ENCODE peak calls at places on chromosomes 13 and 19, in ten cellular contexts. C, N, Y, U, L, S, W, I, R and E are unnamed samples.

GRCh38 chr13:113848431-113849260 is 15.2 kb downstream of the GAS6 start:
- DNase-seq in C (no peak), N (peak; percentile 71), Y (no peak), U (no peak), L (no peak), S (peak; percentile 1), W (no peak), I (no peak), R (peak; percentile 29), E (no peak)

GRCh38 chr19:48997972-48998371 is 4.3 kb downstream of the RUVBL2 start:
- DNase-seq in C (no peak), N (peak; percentile 56), Y (no peak), U (peak; percentile 62), L (peak; percentile 47), S (no peak), W (peak; percentile 95), I (peak; percentile 33), R (peak; percentile 93), E (no peak)

GRCh38 chr13:52067237-52067636 is 42.7 kb downstream of the UTP14C start:
- DNase-seq in C (no peak), N (no peak), Y (no peak), U (peak; percentile 6), L (no peak), S (no peak), W (peak; percentile 28), I (no peak), R (no peak), E (no peak)

GRCh38 chr13:74074723-74075122 is 59.5 kb downstream of the KLF12 start:
- DNase-seq in C (no peak), N (no peak), Y (no peak), U (no peak), L (peak; percentile 51), S (no peak), W (no peak), I (no peak), R (no peak), E (no peak)

GRCh38 chr19:45161715-45162463 is 1.1 kb upstream of the NKPD1 start:
- DNase-seq in C (no peak), N (peak; percentile 56), Y (no peak), U (no peak), L (peak; percentile 50), S (no peak), W (peak; percentile 87), I (no peak), R (peak; percentile 86), E (no peak)

GRCh38 chr13:101576452-101576851 is 124.0 kb downstream of the ITGBL1 start:
- DNase-seq in C (no peak), N (no peak), Y (no peak), U (no peak), L (no peak), S (no peak), W (no peak), I (no peak), R (no peak), E (no peak)

GRCh38 chr19:53771133-53771532 is 53.0 kb downstream of the NLRP12 start:
- DNase-seq in C (peak; percentile 36), N (no peak), Y (no peak), U (no peak), L (no peak), S (no peak), W (peak; percentile 73), I (no peak), R (no peak), E (no peak)

GRCh38 chr13:30880151-30880551 is 25.9 kb upstream of the MEDAG start:
- DNase-seq in C (no peak), N (no peak), Y (no peak), U (no peak), L (no peak), S (no peak), W (no peak), I (no peak), R (no peak), E (no peak)

GRCh38 chr13:76222511-76222910 is 586.4 kb downstream of the LMO7 start:
- DNase-seq in C (no peak), N (no peak), Y (no peak), U (no peak), L (no peak), S (no peak), W (no peak), I (no peak), R (no peak), E (no peak)

GRCh38 chr13:40328091-40328490 is 338.4 kb downstream of the FOXO1 start:
- DNase-seq in C (no peak), N (no peak), Y (no peak), U (no peak), L (no peak), S (no peak), W (no peak), I (no peak), R (no peak), E (no peak)

GRCh38 chr13:96020155-96020575 is 33.0 kb downstream of the UGGT2 start:
- DNase-seq in C (peak; percentile 39), N (peak; percentile 49), Y (no peak), U (peak; percentile 56), L (peak; percentile 77), S (no peak), W (peak; percentile 74), I (peak; percentile 29), R (no peak), E (peak; percentile 5)

GRCh38 chr19:11535792-11536595 is 2.7 kb upstream of the CNN1 start:
- DNase-seq in C (peak; percentile 73), N (peak; percentile 91), Y (peak; percentile 94), U (peak; percentile 81), L (peak; percentile 81), S (peak; percentile 92), W (peak; percentile 94), I (peak; percentile 93), R (peak; percentile 98), E (peak; percentile 90)
- TF ChIP-seq POLR2AphosphoS5 in C (peak; percentile 75), N (no peak), Y (peak; percentile 72), U (peak; percentile 83), L (peak; percentile 84), S (no peak), W (peak; percentile 64), I (no peak), R (no peak), E (no peak)

DNA sequence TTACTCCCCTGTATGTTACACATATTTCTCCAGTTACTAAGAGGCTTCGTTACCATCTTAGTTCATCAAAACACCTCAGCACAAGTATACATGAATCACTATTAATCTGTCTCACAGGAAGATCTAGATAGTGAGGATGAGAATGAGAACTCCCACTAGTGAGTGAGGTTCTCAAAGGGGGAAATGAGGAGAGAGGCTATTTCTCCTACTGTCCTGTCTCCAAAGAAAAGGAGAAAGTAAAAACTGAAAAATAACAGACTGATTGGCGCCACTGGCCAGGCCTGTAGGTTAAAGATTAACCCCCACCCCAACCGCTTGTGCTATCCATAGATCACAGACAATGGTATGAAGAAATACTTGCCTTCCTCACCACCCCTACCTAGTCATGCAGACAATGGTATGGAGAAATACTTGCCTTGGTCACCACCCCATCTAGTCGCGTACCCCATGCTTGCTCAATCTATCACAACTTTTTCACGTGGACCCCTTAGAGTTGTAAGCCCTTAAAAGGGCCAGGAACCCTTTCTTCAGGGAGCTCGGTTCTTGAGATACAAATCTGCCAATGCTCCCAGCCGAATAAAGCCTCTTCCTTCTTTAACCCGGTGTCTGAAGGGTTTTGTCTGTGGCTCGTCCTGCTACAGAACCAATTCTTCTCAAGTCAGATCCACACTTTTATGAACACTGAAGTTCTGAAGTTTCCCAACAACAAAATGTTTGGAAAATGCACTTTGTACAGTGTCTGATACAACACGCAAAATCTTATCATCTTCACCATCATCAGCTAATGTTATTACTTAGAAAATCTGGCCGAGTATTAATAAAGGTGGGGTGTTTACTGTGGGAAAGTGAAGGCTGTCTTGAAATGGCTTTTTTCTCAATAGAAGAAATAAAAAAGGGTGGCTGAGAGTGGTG is 598.1 kb downstream of the UQCRFS1 start:
- DNase-seq in C (no peak), N (no peak), Y (no peak), U (no peak), L (no peak), S (no peak), W (no peak), I (no peak), R (no peak), E (no peak)
- TF ChIP-seq POLR2AphosphoS5 in C (no peak), N (no peak), Y (no peak), U (no peak), L (no peak), S (no peak), W (no peak), I (no peak), R (no peak), E (no peak)

GRCh38 chr19:1085676-1086442 is 9.3 kb downstream of the POLR2E start:
- DNase-seq in C (no peak), N (no peak), Y (peak; percentile 80), U (no peak), L (no peak), S (no peak), W (no peak), I (no peak), R (no peak), E (no peak)
- TF ChIP-seq POLR2AphosphoS5 in C (no peak), N (no peak), Y (peak; percentile 86), U (no peak), L (no peak), S (no peak), W (no peak), I (no peak), R (peak; percentile 43), E (no peak)

GRCh38 chr19:13043285-13043684 is 48.0 kb downstream of the NFIX start:
- DNase-seq in C (no peak), N (no peak), Y (no peak), U (no peak), L (no peak), S (no peak), W (no peak), I (no peak), R (no peak), E (no peak)

GRCh38 chr19:13045812-13046211 is 50.5 kb downstream of the NFIX start:
- DNase-seq in C (no peak), N (no peak), Y (no peak), U (no peak), L (no peak), S (no peak), W (no peak), I (no peak), R (no peak), E (no peak)

GRCh38 chr19:13047374-13047773 is 52.1 kb downstream of the NFIX start:
- DNase-seq in C (no peak), N (no peak), Y (no peak), U (no peak), L (no peak), S (no peak), W (no peak), I (no peak), R (no peak), E (no peak)

GRCh38 chr19:13042443-13043130 is 47.3 kb downstream of the NFIX start:
- DNase-seq in C (no peak), N (no peak), Y (no peak), U (no peak), L (no peak), S (no peak), W (no peak), I (no peak), R (no peak), E (no peak)

DNA sequence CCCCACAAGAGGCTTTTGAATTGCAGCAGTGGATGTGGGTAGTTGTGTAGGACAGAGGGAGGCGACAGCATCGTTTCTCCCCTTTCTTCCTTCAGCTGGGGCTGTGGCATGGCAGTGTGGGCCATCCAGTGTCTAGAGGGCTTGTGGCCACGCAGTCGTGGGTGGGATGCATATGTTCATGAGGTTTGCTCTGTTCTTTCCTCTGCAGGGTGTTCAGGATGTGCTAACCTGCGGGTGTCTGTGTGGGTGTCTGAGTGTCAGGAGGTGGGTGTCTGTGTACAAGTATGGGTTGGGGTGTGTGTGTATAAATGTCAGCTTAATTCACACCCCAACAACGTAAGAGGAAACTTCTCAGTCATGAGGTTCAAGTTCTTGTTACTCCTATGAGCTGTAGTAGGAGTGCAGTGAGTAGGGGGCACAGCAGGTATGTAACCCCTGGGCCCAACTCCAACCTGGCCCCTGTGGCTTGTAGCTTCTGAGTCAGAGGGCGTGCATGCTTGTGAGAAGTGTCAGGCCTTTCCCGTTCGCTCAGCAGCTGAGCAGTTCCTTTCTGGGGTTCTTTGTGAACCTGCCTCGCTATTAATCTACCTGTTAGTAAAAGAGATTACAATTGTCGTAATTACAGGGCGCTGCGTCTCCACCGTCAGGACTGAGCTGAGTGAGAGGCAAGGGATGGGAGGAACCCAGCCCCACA is 49.0 kb downstream of the NFIX start:
- DNase-seq in C (no peak), N (no peak), Y (no peak), U (no peak), L (no peak), S (no peak), W (no peak), I (no peak), R (no peak), E (no peak)
- TF ChIP-seq POLR2AphosphoS5 in C (no peak), N (no peak), Y (no peak), U (no peak), L (no peak), S (no peak), W (no peak), I (no peak), R (no peak), E (no peak)